ENCODE peak calls at places on chromosomes 13 and 19, in five cellular contexts. A is adrenal gland, I is mesothelial cell of epicardium, S is AG09319, Y is A172. X is an unnamed sample.

GRCh38 chr13:78602561-78603239 is 652 bp downstream of the POU4F1 start:
- DNase-seq in I (no peak), A (no peak), S (no peak), Y (no peak), X (no peak)

GRCh38 chr13:72868229-72868628 is 86.3 kb downstream of the PIBF1 start:
- DNase-seq in A (no peak), S (no peak), Y (no peak), I (no peak), X (no peak)

GRCh38 chr13:23510544-23510916 is 59.7 kb upstream of the TNFRSF19 start:
- DNase-seq in S (no peak), I (no peak), A (no peak), Y (no peak), X (no peak)

GRCh38 chr19:54523403-54523802 is 20.8 kb downstream of the LAIR2 start:
- DNase-seq in Y (peak; percentile 92), A (no peak), S (no peak), I (no peak), X (peak; percentile 99)

GRCh38 chr19:437027-437426 is 23.8 kb downstream of the SHC2 start:
- DNase-seq in Y (no peak), I (no peak), A (no peak), S (no peak), X (no peak)

GRCh38 chr19:46859637-46860124 is 1.1 kb upstream of the ARHGAP35 start:
- DNase-seq in S (no peak), I (peak; percentile 72), A (peak; percentile 90), Y (no peak), X (no peak)

GRCh38 chr13:45036206-45036605 is 46.9 kb downstream of the GPALPP1 start:
- DNase-seq in A (no peak), I (no peak), S (no peak), Y (no peak), X (no peak)

GRCh38 chr13:47932953-47933687 is 68.0 kb downstream of the SUCLA2 start:
- DNase-seq in Y (no peak), A (no peak), S (no peak), I (no peak), X (no peak)

GRCh38 chr19:45234089-45234869 is 10.9 kb downstream of the EXOC3L2 start:
- DNase-seq in A (no peak), S (no peak), Y (no peak), I (no peak), X (no peak)

GRCh38 chr13:39602614-39603366 is at the start of gene LHFPL6:
- DNase-seq in A (peak; percentile 86), Y (peak; percentile 51), I (peak; percentile 86), S (peak; percentile 47), X (peak; percentile 81)

GRCh38 chr13:113648218-113648615 is 9.8 kb downstream of the ATP4B start:
- DNase-seq in S (no peak), A (peak; percentile 15), I (peak; percentile 29), Y (no peak), X (no peak)

X was measured in dermis blood vessel endothelial cell.